ENCODE peak calls at places on chromosomes 4 and X, in five cellular contexts. L, S, K, P and T are unnamed samples.

GRCh38 chrX:152904151-152905080 is 6.5 kb downstream of the ZNF185 start:
- DNase-seq in L (peak), P (no peak), K (peak), S (no peak), T (no peak)

GRCh38 chrX:12648995-12649394 is 142.2 kb upstream of the PRPS2 start:
- DNase-seq in P (no peak), L (no peak), S (no peak), K (peak), T (no peak)

GRCh38 chrX:9279271-9279596 is 185.6 kb upstream of the TBL1X start:
- DNase-seq in K (peak), L (no peak), P (no peak), S (no peak), T (no peak)

GRCh38 chr4:29467044-29467717 is 1253.0 kb upstream of the PCDH7 start:
- DNase-seq in S (no peak), K (no peak), L (no peak), P (no peak), T (no peak)

GRCh38 chrX:110145854-110146253 is 142.9 kb downstream of the TMEM164 start:
- DNase-seq in K (peak), L (peak), P (no peak), S (no peak), T (no peak)

GRCh38 chrX:133985164-133986007 is at the start of gene GPC3:
- DNase-seq in P (no peak), S (no peak), L (peak), K (peak), T (no peak)

GRCh38 chr4:186942745-186943606 is 219.3 kb upstream of the FAT1 start:
- DNase-seq in L (no peak), K (peak), S (no peak), P (no peak), T (no peak)

GRCh38 chr4:27000122-27000521 is 139.5 kb downstream of the STIM2 start:
- DNase-seq in P (no peak), L (no peak), S (no peak), K (no peak), T (no peak)

GRCh38 chrX:2677764-2678163 is 13.3 kb upstream of the CD99 start:
- DNase-seq in S (no peak), P (peak), K (peak), L (peak), T (peak)

GRCh38 chr4:59869056-59869455 is 1331.1 kb upstream of the ADGRL3 start:
- DNase-seq in P (no peak), K (no peak), L (no peak), S (no peak), T (no peak)

GRCh38 chrX:152072236-152072635 is 66.1 kb downstream of the MAGEA10 start:
- DNase-seq in S (no peak), P (no peak), K (peak), L (no peak), T (no peak)

GRCh38 chr4:57020467-57021101 is 41.9 kb downstream of the POLR2B start:
- DNase-seq in P (no peak), L (no peak), S (no peak), K (peak), T (no peak)

GRCh38 chrX:38806054-38806389 is 4.8 kb downstream of the MID1IP1 start:
- DNase-seq in K (no peak), P (peak), L (no peak), S (no peak), T (no peak)

GRCh38 chr4:152310223-152310622 is 225.7 kb downstream of the FBXW7 start:
- DNase-seq in L (no peak), K (peak), S (no peak), P (no peak), T (no peak)

GRCh38 chr4:70571772-70572171 is 20.3 kb upstream of the AMBN start:
- DNase-seq in L (no peak), K (no peak), S (no peak), P (no peak), T (no peak)

GRCh38 chr4:182354867-182355266 is 111.7 kb downstream of the TENM3 start:
- DNase-seq in S (no peak), P (no peak), L (no peak), K (peak), T (no peak)
- H3K27ac ChIP-seq in S (no peak), P (no peak), L (no peak), K (no peak), T (no peak)

GRCh38 chrX:130118941-130119640 is 8.8 kb upstream of the ELF4 start:
- DNase-seq in P (no peak), K (peak), S (no peak), L (no peak), T (no peak)
- H3K27ac ChIP-seq in P (peak), K (no peak), S (peak), L (no peak), T (peak)

DNA sequence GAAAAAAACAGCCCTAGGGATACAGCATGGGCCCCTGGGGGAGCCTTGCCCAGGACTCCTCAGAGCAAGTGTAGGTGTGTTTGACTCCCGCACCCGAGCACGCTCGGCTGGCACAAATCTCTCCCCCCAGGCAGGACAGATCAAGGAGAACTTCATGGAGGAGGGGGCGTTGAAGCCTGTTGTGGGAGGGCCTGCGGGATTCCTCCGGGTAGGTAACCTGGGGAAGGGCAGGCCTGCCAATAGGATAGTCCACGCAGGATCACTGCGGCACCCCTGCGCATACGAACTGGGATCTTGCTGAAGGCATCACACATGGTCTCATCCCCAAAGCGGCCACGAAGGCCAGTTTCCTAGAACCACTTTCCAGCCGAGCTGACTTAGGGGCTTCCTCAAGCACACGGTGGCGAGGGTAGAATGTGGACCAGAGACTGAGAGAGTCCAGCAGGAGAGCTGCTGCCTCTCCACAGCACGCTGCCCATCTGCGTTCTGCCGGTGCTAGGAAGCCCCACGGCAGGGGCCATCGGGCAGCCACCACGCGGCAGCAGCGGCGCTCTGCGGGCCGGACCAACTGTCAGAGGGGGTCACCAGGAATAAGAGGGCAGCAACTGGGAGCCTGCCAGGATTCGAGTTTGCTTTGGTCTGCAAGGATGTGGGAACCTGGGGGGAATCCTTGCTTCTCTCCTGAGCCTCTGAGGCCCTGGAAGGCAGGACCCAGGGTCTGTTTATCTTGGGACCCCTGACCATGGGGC is 56.8 kb downstream of the WFS1 start:
- DNase-seq in P (no peak), S (no peak), K (no peak), L (no peak), T (no peak)
- H3K27ac ChIP-seq in P (no peak), S (no peak), K (no peak), L (no peak), T (no peak)

DNA sequence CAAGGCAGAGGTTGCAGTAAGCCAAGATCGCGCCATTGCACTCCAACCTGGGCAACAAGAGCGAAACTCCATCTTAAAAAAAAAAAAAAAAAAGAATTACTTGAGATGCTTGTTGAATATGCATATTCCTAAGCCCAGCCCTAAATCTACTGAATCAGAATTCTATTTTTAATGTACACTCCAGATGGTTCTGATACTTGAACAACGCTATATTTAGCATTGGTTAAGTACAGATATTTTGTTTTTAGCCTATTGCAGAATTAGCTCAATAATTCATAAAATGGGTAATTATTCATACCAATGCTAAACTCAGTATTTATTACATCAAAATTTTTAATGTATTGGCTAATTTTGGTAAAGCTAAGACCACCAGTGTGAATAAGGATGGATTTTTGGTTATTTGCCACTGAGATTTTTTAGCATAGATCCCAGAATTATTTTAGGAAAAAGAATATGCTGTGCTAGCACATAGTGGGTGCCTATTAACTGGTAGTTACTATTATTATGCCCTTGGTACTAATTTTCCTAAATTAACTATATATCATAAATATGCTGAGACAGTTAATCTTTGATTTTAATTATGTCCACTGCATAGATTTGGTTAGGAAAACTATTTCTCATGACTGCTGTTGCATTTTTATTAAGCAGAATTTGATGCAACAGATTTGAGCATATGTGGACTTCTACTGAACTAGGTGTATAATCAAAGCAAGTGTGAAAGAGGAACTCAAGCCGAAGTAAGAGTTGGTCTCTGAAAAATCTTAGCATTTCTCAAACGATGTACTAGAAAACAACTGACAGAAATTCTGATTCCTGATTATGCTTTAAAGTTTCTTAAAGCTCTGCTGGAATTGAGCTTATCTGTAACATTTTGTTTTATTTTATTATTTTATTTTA is 9.2 kb downstream of the AREG start:
- DNase-seq in K (no peak), P (no peak), S (no peak), L (no peak), T (no peak)
- H3K27ac ChIP-seq in K (no peak), P (no peak), S (peak), L (no peak), T (no peak)

GRCh38 chrX:149255860-149256259 is 249.2 kb downstream of the IDS start:
- DNase-seq in P (no peak), S (no peak), K (no peak), L (no peak), T (no peak)
- H3K27ac ChIP-seq in P (no peak), S (no peak), K (no peak), L (no peak), T (no peak)

GRCh38 chr4:121799208-121799823 is 1.8 kb upstream of the EXOSC9 start:
- DNase-seq in K (no peak), L (no peak), S (no peak), P (no peak), T (no peak)

GRCh38 chr4:121799888-121800501 is 1.1 kb upstream of the EXOSC9 start:
- DNase-seq in P (no peak), K (no peak), S (no peak), L (no peak), T (no peak)

GRCh38 chr4:121800638-121800960 is 524 bp upstream of the EXOSC9 start:
- DNase-seq in L (no peak), S (no peak), K (no peak), P (no peak), T (no peak)

GRCh38 chr4:121800961-121801714 is at the start of gene EXOSC9:
- DNase-seq in S (peak), P (peak), L (peak), K (peak), T (peak)

DNA sequence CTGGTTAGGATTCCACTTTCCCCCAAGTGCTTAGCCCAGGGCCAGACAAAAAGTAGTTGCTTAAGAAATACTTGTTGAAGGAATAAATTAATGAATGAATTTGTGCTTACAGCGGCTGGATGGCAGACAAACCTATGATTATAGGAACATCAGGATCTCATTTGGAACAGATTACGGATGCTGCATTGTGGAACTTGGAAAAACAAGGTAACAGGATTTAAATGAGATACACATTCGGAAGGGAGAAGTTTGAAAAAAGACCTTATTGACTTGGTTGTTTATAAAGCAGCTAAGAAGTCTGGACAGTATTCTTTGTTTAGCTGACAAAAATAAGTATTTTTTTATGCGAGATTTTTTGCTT is 572 bp downstream of the EXOSC9 start:
- DNase-seq in L (no peak), P (no peak), K (no peak), S (no peak), T (no peak)
- H3K27ac ChIP-seq in L (peak), P (peak), K (no peak), S (peak), T (peak)